ENCODE peak calls at places on chromosomes 2 and 18, in four cellular contexts. E is AG09309, P is GM12865, Z is stomach. K is an unnamed sample.

GRCh38 chr2:134141598-134142340 is 112.1 kb upstream of the MGAT5 start:
- DNase-seq in Z (no peak), P (no peak), E (no peak), K (no peak)

GRCh38 chr2:234911271-234911670 is 40.5 kb upstream of the SH3BP4 start:
- DNase-seq in P (no peak), Z (no peak), E (peak), K (peak)

GRCh38 chr2:233658610-233659009 is 13.1 kb upstream of the UGT1A9 start:
- DNase-seq in P (no peak), Z (no peak), E (no peak), K (no peak)

GRCh38 chr2:226426292-226426736 is 373.3 kb downstream of the IRS1 start:
- DNase-seq in P (no peak), Z (no peak), E (peak), K (no peak)

GRCh38 chr2:182240862-182241371 is 185.9 kb downstream of the PDE1A start:
- DNase-seq in Z (peak), P (peak), E (no peak), K (no peak)

GRCh38 chr18:58257461-58257860 is 213.4 kb downstream of the NEDD4L start:
- DNase-seq in Z (no peak), E (no peak), P (peak), K (no peak)

GRCh38 chr18:43587538-43588153 is 310.4 kb upstream of the SYT4 start:
- DNase-seq in E (peak), Z (no peak), P (peak), K (peak)

GRCh38 chr18:79595876-79596374 is 83.7 kb upstream of the CTDP1 start:
- DNase-seq in E (no peak), Z (no peak), P (no peak), K (no peak)

GRCh38 chr2:10935953-10936942 is 24.5 kb downstream of the KCNF1 start:
- DNase-seq in E (peak), P (no peak), Z (no peak), K (peak)

GRCh38 chr2:150276737-150277136 is 210.7 kb downstream of the RND3 start:
- DNase-seq in E (no peak), Z (no peak), P (no peak), K (no peak)

GRCh38 chr2:218829868-218830451 is 1.6 kb downstream of the PRKAG3 start:
- DNase-seq in P (no peak), Z (no peak), E (no peak), K (no peak)

GRCh38 chr2:144115892-144116291 is 404.0 kb downstream of the ZEB2 start:
- DNase-seq in E (no peak), Z (no peak), P (no peak), K (no peak)

GRCh38 chr2:134375935-134376334 is 122.1 kb downstream of the MGAT5 start:
- DNase-seq in E (peak), Z (no peak), P (no peak), K (no peak)

GRCh38 chr2:159617651-159618050 is 1.3 kb upstream of the BAZ2B start:
- DNase-seq in E (no peak), Z (no peak), P (no peak), K (no peak)

GRCh38 chr2:72205546-72205863 is 57.8 kb upstream of the CYP26B1 start:
- DNase-seq in E (no peak), Z (no peak), P (no peak), K (no peak)

GRCh38 chr2:147232225-147232669 is 612.6 kb upstream of the ACVR2A start:
- DNase-seq in P (peak), Z (no peak), E (no peak), K (no peak)

GRCh38 chr2:118530976-118531375 is 316.5 kb downstream of the EN1 start:
- DNase-seq in Z (no peak), E (peak), P (no peak), K (no peak)

GRCh38 chr2:188610827-188611226 is 319.2 kb downstream of the GULP1 start:
- DNase-seq in Z (no peak), E (no peak), P (no peak), K (no peak)

GRCh38 chr18:32469691-32470131 is 971 bp downstream of the GAREM1 start:
- DNase-seq in P (no peak), E (no peak), Z (no peak), K (no peak)

GRCh38 chr2:86700705-86701104 is 19.4 kb upstream of the RMND5A start:
- DNase-seq in Z (no peak), P (no peak), E (peak), K (no peak)
- TF ChIP-seq CTCF in Z (no peak), P (no peak), E (no peak), K (no peak)

GRCh38 chr2:207008105-207008990 is 69.0 kb downstream of the CPO start:
- DNase-seq in Z (no peak), E (no peak), P (no peak), K (no peak)
- TF ChIP-seq CTCF in Z (no peak), E (peak), P (no peak), K (peak)

GRCh38 chr18:6728318-6728717 is 1.2 kb upstream of the ARHGAP28 start:
- DNase-seq in P (no peak), Z (no peak), E (no peak), K (no peak)

GRCh38 chr18:6728809-6729246 is 688 bp upstream of the ARHGAP28 start:
- DNase-seq in E (no peak), P (no peak), Z (no peak), K (no peak)

GRCh38 chr18:6732952-6733351 is 3.4 kb downstream of the ARHGAP28 start:
- DNase-seq in P (no peak), E (no peak), Z (no peak), K (no peak)

GRCh38 chr18:6731197-6731596 is 1.7 kb downstream of the ARHGAP28 start:
- DNase-seq in P (no peak), Z (no peak), E (peak), K (peak)

GRCh38 chr18:6729247-6730091 is at the start of gene ARHGAP28:
- DNase-seq in E (peak), Z (peak), P (peak), K (peak)
- TF ChIP-seq CTCF in E (no peak), Z (no peak), P (no peak), K (peak)

GRCh38 chr18:9971313-9971920 is 57.6 kb downstream of the VAPA start:
- DNase-seq in E (peak), P (peak), Z (peak), K (peak)
- TF ChIP-seq CTCF in E (peak), P (peak), Z (peak), K (peak)

GRCh38 chr2:205216092-205216491 is 466.2 kb upstream of the NRP2 start:
- DNase-seq in Z (no peak), E (no peak), P (no peak), K (no peak)

GRCh38 chr2:205218056-205218455 is 464.2 kb upstream of the NRP2 start:
- DNase-seq in Z (no peak), E (no peak), P (no peak), K (no peak)

GRCh38 chr2:205217004-205217403 is 465.3 kb upstream of the NRP2 start:
- DNase-seq in E (no peak), P (no peak), Z (no peak), K (no peak)

GRCh38 chr2:205220559-205220958 is 461.7 kb upstream of the NRP2 start:
- DNase-seq in Z (no peak), P (no peak), E (no peak), K (no peak)

GRCh38 chr2:205216580-205216979 is 465.7 kb upstream of the NRP2 start:
- DNase-seq in E (no peak), Z (no peak), P (no peak), K (no peak)
- TF ChIP-seq CTCF in E (no peak), Z (no peak), P (no peak), K (no peak)

DNA sequence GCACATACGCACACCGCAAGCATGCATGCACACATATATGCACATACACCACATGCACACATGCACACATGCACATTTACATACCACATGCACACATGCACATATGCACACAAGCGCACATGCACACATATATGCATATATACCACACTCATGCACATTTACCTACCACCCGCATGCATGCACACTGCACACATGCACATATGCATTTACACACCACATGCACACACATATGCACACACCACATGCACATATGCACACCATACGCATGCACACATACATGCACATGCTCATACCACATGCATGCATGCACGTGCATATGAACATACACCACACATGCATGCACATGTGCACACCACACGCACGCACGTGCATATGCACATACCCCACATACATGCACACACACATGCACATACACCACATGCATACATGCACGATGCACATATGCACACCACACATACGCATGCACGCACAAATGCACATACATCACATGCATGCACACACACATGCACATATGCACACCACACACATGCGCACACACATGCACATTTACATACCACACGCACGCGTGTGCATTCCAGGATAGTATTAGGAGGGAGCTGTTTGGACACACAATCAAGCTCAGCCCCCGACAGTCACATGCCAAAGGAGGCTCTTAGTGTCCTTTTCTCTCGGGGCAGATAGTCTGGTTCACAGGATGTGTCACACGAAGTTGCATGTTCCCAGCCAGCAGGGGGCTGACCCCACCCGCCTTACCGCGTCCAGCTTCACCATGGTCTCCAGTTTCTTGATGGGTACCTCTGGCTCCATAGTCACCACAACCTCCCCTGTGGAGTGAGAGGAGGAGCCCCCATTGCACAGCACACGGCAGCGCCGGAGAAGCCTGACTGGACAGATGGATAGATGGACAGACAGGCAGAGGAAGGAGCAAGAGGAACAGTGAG is 5.9 kb downstream of the OTOF start:
- DNase-seq in Z (no peak), P (no peak), E (no peak), K (no peak)
- TF ChIP-seq CTCF in Z (no peak), P (peak), E (no peak), K (no peak)

DNA sequence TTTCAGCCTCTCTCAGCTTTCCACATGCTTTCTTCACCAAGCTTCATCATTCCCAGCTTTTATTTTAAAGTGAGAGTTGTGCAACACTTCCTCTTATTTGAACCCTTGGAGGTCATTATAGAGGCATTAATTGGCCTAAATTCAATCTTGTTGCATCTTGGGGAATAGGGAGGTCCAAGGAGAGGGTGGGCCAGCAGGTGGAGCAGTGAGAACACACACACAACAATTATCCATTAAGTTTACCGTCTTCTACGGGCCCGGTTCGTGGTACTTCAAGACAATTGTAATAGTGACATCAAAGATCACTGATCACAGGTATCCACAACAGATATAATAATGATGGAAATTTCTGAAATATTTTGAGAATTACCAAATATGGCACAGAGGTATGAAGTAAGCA is 457.2 kb upstream of the SMIM21 start:
- DNase-seq in P (no peak), Z (no peak), E (no peak), K (no peak)
- TF ChIP-seq CTCF in P (no peak), Z (no peak), E (no peak), K (no peak)